ENCODE peak calls at places on chromosomes 3 and 15, in six cellular contexts. One of them, this sample, is unnamed.

GRCh38 chr15:55522741-55523450 is 14.9 kb upstream of the DNAAF4 start:
- DNase-seq in IMR-90: no peak
- DNase-seq in astrocyte of the spinal cord: no peak
- DNase-seq in right atrium auricular region: no peak
- DNase-seq in upper lobe of right lung: no peak
- DNase-seq in cardiac fibroblast: no peak
- DNase-seq in this sample: no peak

GRCh38 chr15:68731318-68731897 is 89.3 kb downstream of the ANP32A start:
- DNase-seq in IMR-90: no peak
- DNase-seq in astrocyte of the spinal cord: no peak
- DNase-seq in cardiac fibroblast: no peak
- DNase-seq in upper lobe of right lung: no peak
- DNase-seq in right atrium auricular region: no peak
- DNase-seq in this sample: no peak

GRCh38 chr3:41418961-41419691 is 219.8 kb downstream of the CTNNB1 start:
- DNase-seq in IMR-90: peak
- DNase-seq in cardiac fibroblast: peak
- DNase-seq in upper lobe of right lung: no peak
- DNase-seq in right atrium auricular region: no peak
- DNase-seq in astrocyte of the spinal cord: peak
- DNase-seq in this sample: no peak

GRCh38 chr3:139329364-139329850 is 14.4 kb upstream of the MRPS22 start:
- DNase-seq in upper lobe of right lung: peak
- DNase-seq in right atrium auricular region: peak
- DNase-seq in IMR-90: peak
- DNase-seq in astrocyte of the spinal cord: peak
- DNase-seq in cardiac fibroblast: peak
- DNase-seq in this sample: peak

GRCh38 chr3:72289708-72290104 is 504.8 kb upstream of the PROK2 start:
- DNase-seq in right atrium auricular region: no peak
- DNase-seq in IMR-90: no peak
- DNase-seq in astrocyte of the spinal cord: no peak
- DNase-seq in cardiac fibroblast: no peak
- DNase-seq in upper lobe of right lung: no peak
- DNase-seq in this sample: no peak

GRCh38 chr3:16514021-16514700 is 662 bp upstream of the RFTN1 start:
- DNase-seq in right atrium auricular region: no peak
- DNase-seq in upper lobe of right lung: no peak
- DNase-seq in astrocyte of the spinal cord: no peak
- DNase-seq in IMR-90: no peak
- DNase-seq in cardiac fibroblast: no peak
- DNase-seq in this sample: no peak

GRCh38 chr15:71385026-71385425 is 269.8 kb downstream of the THSD4 start:
- DNase-seq in upper lobe of right lung: no peak
- DNase-seq in right atrium auricular region: no peak
- DNase-seq in astrocyte of the spinal cord: no peak
- DNase-seq in cardiac fibroblast: peak
- DNase-seq in IMR-90: peak
- DNase-seq in this sample: peak

GRCh38 chr15:38817427-38818155 is 253.0 kb upstream of the RASGRP1 start:
- DNase-seq in upper lobe of right lung: peak
- DNase-seq in astrocyte of the spinal cord: peak
- DNase-seq in right atrium auricular region: peak
- DNase-seq in cardiac fibroblast: peak
- DNase-seq in IMR-90: peak
- DNase-seq in this sample: peak

GRCh38 chr3:127676921-127677351 is 4.2 kb downstream of the ABTB1 start:
- DNase-seq in IMR-90: no peak
- DNase-seq in cardiac fibroblast: no peak
- DNase-seq in astrocyte of the spinal cord: no peak
- DNase-seq in right atrium auricular region: no peak
- DNase-seq in upper lobe of right lung: peak
- DNase-seq in this sample: no peak

GRCh38 chr3:37944243-37944955 is 46.2 kb upstream of the VILL start:
- DNase-seq in right atrium auricular region: no peak
- DNase-seq in IMR-90: no peak
- DNase-seq in astrocyte of the spinal cord: no peak
- DNase-seq in upper lobe of right lung: no peak
- DNase-seq in cardiac fibroblast: no peak
- DNase-seq in this sample: peak

GRCh38 chr3:141796436-141797166 is 33.4 kb downstream of the GRK7 start:
- DNase-seq in astrocyte of the spinal cord: peak
- DNase-seq in cardiac fibroblast: peak
- DNase-seq in upper lobe of right lung: no peak
- DNase-seq in IMR-90: no peak
- DNase-seq in right atrium auricular region: no peak
- DNase-seq in this sample: peak

GRCh38 chr15:51260262-51260661 is 78.1 kb downstream of the CYP19A1 start:
- DNase-seq in right atrium auricular region: no peak
- DNase-seq in astrocyte of the spinal cord: no peak
- DNase-seq in IMR-90: peak
- DNase-seq in upper lobe of right lung: no peak
- DNase-seq in cardiac fibroblast: peak
- DNase-seq in this sample: peak

GRCh38 chr3:29338981-29339833 is 58.3 kb downstream of the RBMS3 start:
- DNase-seq in IMR-90: peak
- DNase-seq in upper lobe of right lung: no peak
- DNase-seq in cardiac fibroblast: peak
- DNase-seq in right atrium auricular region: no peak
- DNase-seq in astrocyte of the spinal cord: no peak
- DNase-seq in this sample: no peak

GRCh38 chr15:100726426-100727190 is 124.2 kb downstream of the ASB7 start:
- DNase-seq in right atrium auricular region: no peak
- DNase-seq in upper lobe of right lung: no peak
- DNase-seq in astrocyte of the spinal cord: peak
- DNase-seq in IMR-90: peak
- DNase-seq in cardiac fibroblast: peak
- DNase-seq in this sample: no peak

GRCh38 chr3:81339040-81339845 is 422.2 kb downstream of the GBE1 start:
- DNase-seq in IMR-90: peak
- DNase-seq in astrocyte of the spinal cord: peak
- DNase-seq in right atrium auricular region: no peak
- DNase-seq in upper lobe of right lung: no peak
- DNase-seq in cardiac fibroblast: peak
- DNase-seq in this sample: no peak

GRCh38 chr3:124094496-124094895 is 102.6 kb upstream of the ROPN1 start:
- DNase-seq in upper lobe of right lung: no peak
- DNase-seq in astrocyte of the spinal cord: no peak
- DNase-seq in right atrium auricular region: no peak
- DNase-seq in IMR-90: no peak
- DNase-seq in cardiac fibroblast: peak
- DNase-seq in this sample: no peak

GRCh38 chr3:56775931-56776461 is 25.8 kb downstream of the ARHGEF3 start:
- DNase-seq in upper lobe of right lung: no peak
- DNase-seq in cardiac fibroblast: no peak
- DNase-seq in astrocyte of the spinal cord: no peak
- DNase-seq in right atrium auricular region: no peak
- DNase-seq in IMR-90: peak
- DNase-seq in this sample: peak

GRCh38 chr3:53495518-53496501 is 1.4 kb downstream of the CACNA1D start:
- DNase-seq in cardiac fibroblast: no peak
- DNase-seq in right atrium auricular region: no peak
- DNase-seq in astrocyte of the spinal cord: no peak
- DNase-seq in upper lobe of right lung: no peak
- DNase-seq in IMR-90: no peak
- DNase-seq in this sample: peak
- H3K4me3 ChIP-seq in cardiac fibroblast: no peak
- H3K4me3 ChIP-seq in right atrium auricular region: peak
- H3K4me3 ChIP-seq in astrocyte of the spinal cord: no peak
- H3K4me3 ChIP-seq in upper lobe of right lung: peak
- H3K4me3 ChIP-seq in IMR-90: no peak
- H3K4me3 ChIP-seq in this sample: peak

GRCh38 chr15:26972636-26973035 is 1.7 kb downstream of the GABRG3 start:
- DNase-seq in IMR-90: no peak
- DNase-seq in right atrium auricular region: no peak
- DNase-seq in cardiac fibroblast: no peak
- DNase-seq in upper lobe of right lung: no peak
- DNase-seq in astrocyte of the spinal cord: no peak
- DNase-seq in this sample: no peak

GRCh38 chr15:26971303-26972018 is 480 bp downstream of the GABRG3 start:
- DNase-seq in cardiac fibroblast: no peak
- DNase-seq in astrocyte of the spinal cord: no peak
- DNase-seq in right atrium auricular region: no peak
- DNase-seq in upper lobe of right lung: no peak
- DNase-seq in IMR-90: no peak
- DNase-seq in this sample: no peak

GRCh38 chr15:26970712-26971210 is at the start of gene GABRG3:
- DNase-seq in astrocyte of the spinal cord: no peak
- DNase-seq in cardiac fibroblast: no peak
- DNase-seq in right atrium auricular region: no peak
- DNase-seq in IMR-90: no peak
- DNase-seq in upper lobe of right lung: no peak
- DNase-seq in this sample: no peak

GRCh38 chr15:26967719-26968269 is 3.2 kb upstream of the GABRG3 start:
- DNase-seq in upper lobe of right lung: no peak
- DNase-seq in right atrium auricular region: no peak
- DNase-seq in cardiac fibroblast: no peak
- DNase-seq in astrocyte of the spinal cord: peak
- DNase-seq in IMR-90: no peak
- DNase-seq in this sample: no peak
- H3K4me3 ChIP-seq in upper lobe of right lung: no peak
- H3K4me3 ChIP-seq in right atrium auricular region: no peak
- H3K4me3 ChIP-seq in cardiac fibroblast: no peak
- H3K4me3 ChIP-seq in astrocyte of the spinal cord: peak
- H3K4me3 ChIP-seq in IMR-90: no peak
- H3K4me3 ChIP-seq in this sample: peak

GRCh38 chr3:114452176-114452744 is 158.4 kb downstream of the TIGIT start:
- DNase-seq in right atrium auricular region: no peak
- DNase-seq in astrocyte of the spinal cord: peak
- DNase-seq in cardiac fibroblast: no peak
- DNase-seq in upper lobe of right lung: no peak
- DNase-seq in IMR-90: peak
- DNase-seq in this sample: no peak

GRCh38 chr3:114453296-114453888 is 159.6 kb downstream of the TIGIT start:
- DNase-seq in right atrium auricular region: no peak
- DNase-seq in upper lobe of right lung: no peak
- DNase-seq in astrocyte of the spinal cord: no peak
- DNase-seq in IMR-90: no peak
- DNase-seq in cardiac fibroblast: no peak
- DNase-seq in this sample: no peak

GRCh38 chr3:114455432-114455831 is 161.6 kb downstream of the TIGIT start:
- DNase-seq in upper lobe of right lung: no peak
- DNase-seq in right atrium auricular region: no peak
- DNase-seq in astrocyte of the spinal cord: no peak
- DNase-seq in cardiac fibroblast: no peak
- DNase-seq in IMR-90: no peak
- DNase-seq in this sample: no peak

GRCh38 chr3:114456742-114457141 is 162.9 kb downstream of the TIGIT start:
- DNase-seq in astrocyte of the spinal cord: no peak
- DNase-seq in IMR-90: no peak
- DNase-seq in right atrium auricular region: no peak
- DNase-seq in upper lobe of right lung: no peak
- DNase-seq in cardiac fibroblast: no peak
- DNase-seq in this sample: no peak

DNA sequence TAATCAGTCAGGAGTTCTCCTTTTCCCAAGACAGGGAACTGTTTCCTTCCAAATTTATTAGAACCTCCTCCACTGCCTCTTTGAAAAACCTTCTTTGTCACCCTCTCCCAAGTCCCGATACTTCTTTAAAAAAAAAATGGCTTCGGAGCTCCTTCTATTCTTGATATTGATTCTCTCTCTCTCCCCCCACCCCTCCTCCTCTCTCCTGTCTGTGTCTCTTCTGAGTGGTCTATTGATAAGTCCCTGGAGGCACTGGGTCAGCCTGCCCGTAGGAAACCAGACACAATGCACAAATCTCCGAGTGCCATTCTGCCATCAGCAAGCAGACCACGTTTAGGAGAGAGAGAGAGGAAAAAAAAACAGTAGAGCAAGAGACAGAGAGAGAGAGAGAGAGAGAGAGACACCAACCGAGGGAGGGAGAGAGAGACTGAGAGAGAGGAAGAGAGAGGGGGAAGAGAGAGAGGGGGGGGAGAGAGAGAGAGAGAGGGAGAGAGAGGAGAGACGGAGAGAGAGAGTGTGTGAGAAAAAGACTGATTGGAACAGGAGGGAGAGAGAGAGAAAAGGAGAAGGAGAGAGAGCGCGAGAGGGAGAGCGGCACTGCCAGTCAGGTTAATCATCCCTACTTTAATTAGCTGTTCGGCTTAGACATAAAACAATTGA is 160.9 kb downstream of the TIGIT start:
- DNase-seq in upper lobe of right lung: no peak
- DNase-seq in cardiac fibroblast: peak
- DNase-seq in right atrium auricular region: no peak
- DNase-seq in astrocyte of the spinal cord: peak
- DNase-seq in IMR-90: no peak
- DNase-seq in this sample: peak
- H3K4me3 ChIP-seq in upper lobe of right lung: peak
- H3K4me3 ChIP-seq in cardiac fibroblast: peak
- H3K4me3 ChIP-seq in right atrium auricular region: peak
- H3K4me3 ChIP-seq in astrocyte of the spinal cord: peak
- H3K4me3 ChIP-seq in IMR-90: peak
- H3K4me3 ChIP-seq in this sample: peak

GRCh38 chr3:158097141-158097540 is 9.1 kb downstream of the SHOX2 start:
- DNase-seq in right atrium auricular region: no peak
- DNase-seq in upper lobe of right lung: no peak
- DNase-seq in IMR-90: no peak
- DNase-seq in cardiac fibroblast: no peak
- DNase-seq in astrocyte of the spinal cord: peak
- DNase-seq in this sample: no peak
- H3K4me3 ChIP-seq in right atrium auricular region: no peak
- H3K4me3 ChIP-seq in upper lobe of right lung: no peak
- H3K4me3 ChIP-seq in IMR-90: no peak
- H3K4me3 ChIP-seq in cardiac fibroblast: no peak
- H3K4me3 ChIP-seq in astrocyte of the spinal cord: no peak
- H3K4me3 ChIP-seq in this sample: no peak

This sample was measured in foreskin fibroblast.